ENCODE peak calls at places on chromosomes 6 and 20, in eight cellular contexts. C is psoas muscle, T is foreskin fibroblast, G is MCF 10A, A is GM12865, Y is H9, O is Calu3, U is neural progenitor cell. D is an unnamed sample.

GRCh38 chr20:8855315-8855714 is 213.6 kb upstream of the PLCB4 start:
- DNase-seq in C (no peak), T (peak), G (peak), A (no peak), Y (no peak), O (no peak), U (no peak), D (no peak)

GRCh38 chr6:33929575-33930288 is 125.9 kb upstream of the MLN start:
- DNase-seq in C (no peak), T (no peak), G (no peak), A (no peak), Y (no peak), O (no peak), U (no peak), D (no peak)

GRCh38 chr20:2114990-2115681 is 13.5 kb downstream of the STK35 start:
- DNase-seq in C (no peak), T (peak), G (no peak), A (no peak), Y (no peak), O (no peak), U (no peak), D (no peak)

GRCh38 chr6:87333591-87334181 is 4.6 kb upstream of the GJB7 start:
- DNase-seq in C (no peak), T (peak), G (peak), A (no peak), Y (no peak), O (no peak), U (no peak), D (no peak)

GRCh38 chr20:1001981-1002681 is at the start of gene RSPO4:
- DNase-seq in C (no peak), T (no peak), G (no peak), A (no peak), Y (peak), O (peak), U (peak), D (no peak)

GRCh38 chr6:37020426-37021211 is 15.2 kb downstream of the FGD2 start:
- DNase-seq in C (no peak), T (no peak), G (peak), A (no peak), Y (peak), O (no peak), U (no peak), D (no peak)

GRCh38 chr6:88823998-88824397 is 139.4 kb downstream of the RNGTT start:
- DNase-seq in C (no peak), T (peak), G (peak), A (no peak), Y (no peak), O (no peak), U (no peak), D (no peak)

GRCh38 chr6:153170511-153170910 is 39.4 kb upstream of the RGS17 start:
- DNase-seq in C (no peak), T (peak), G (peak), A (no peak), Y (no peak), O (no peak), U (no peak), D (no peak)

GRCh38 chr6:53412316-53412715 is 63.6 kb upstream of the ELOVL5 start:
- DNase-seq in C (no peak), T (no peak), G (no peak), A (no peak), Y (no peak), O (no peak), U (no peak), D (no peak)

GRCh38 chr6:30411515-30412207 is 66.7 kb downstream of the RPP21 start:
- DNase-seq in C (peak), T (peak), G (peak), A (peak), Y (peak), O (peak), U (peak), D (peak)

GRCh38 chr6:134416501-134417154 is 98.7 kb upstream of the SGK1 start:
- DNase-seq in C (no peak), T (peak), G (no peak), A (no peak), Y (no peak), O (no peak), U (no peak), D (no peak)

GRCh38 chr6:2426561-2427340 is 181.3 kb upstream of the GMDS start:
- DNase-seq in C (no peak), T (peak), G (no peak), A (no peak), Y (no peak), O (no peak), U (no peak), D (no peak)

GRCh38 chr6:74946961-74947360 is 258.9 kb downstream of the COL12A1 start:
- DNase-seq in C (no peak), T (peak), G (peak), A (no peak), Y (no peak), O (no peak), U (no peak), D (no peak)

GRCh38 chr6:54335871-54336270 is 27.6 kb downstream of the TINAG start:
- DNase-seq in C (no peak), T (peak), G (peak), A (no peak), Y (no peak), O (no peak), U (no peak), D (peak)

GRCh38 chr6:136334853-136335252 is 45.2 kb upstream of the BCLAF1 start:
- DNase-seq in C (no peak), T (no peak), G (no peak), A (peak), Y (peak), O (no peak), U (peak), D (no peak)

GRCh38 chr6:134746125-134746524 is 203.8 kb downstream of the ALDH8A1 start:
- DNase-seq in C (no peak), T (no peak), G (no peak), A (no peak), Y (no peak), O (no peak), U (no peak), D (no peak)

GRCh38 chr20:63023836-63024571 is 17.2 kb upstream of the BHLHE23 start:
- DNase-seq in C (peak), T (no peak), G (no peak), A (no peak), Y (peak), O (no peak), U (no peak), D (no peak)

GRCh38 chr6:138155443-138155842 is 6.3 kb upstream of the ARFGEF3 start:
- DNase-seq in C (no peak), T (no peak), G (no peak), A (no peak), Y (no peak), O (no peak), U (no peak), D (no peak)

GRCh38 chr6:66849843-66850242 is 1142.8 kb upstream of the EYS start:
- DNase-seq in C (no peak), T (peak), G (no peak), A (no peak), Y (no peak), O (no peak), U (no peak), D (no peak)

GRCh38 chr6:158960046-158960445 is 40.0 kb downstream of the RSPH3 start:
- DNase-seq in C (no peak), T (no peak), G (no peak), A (no peak), Y (no peak), O (no peak), U (no peak), D (no peak)

GRCh38 chr6:158959552-158959951 is 40.5 kb downstream of the RSPH3 start:
- DNase-seq in C (no peak), T (no peak), G (no peak), A (no peak), Y (no peak), O (no peak), U (no peak), D (no peak)

GRCh38 chr6:158955265-158955664 is 44.7 kb downstream of the RSPH3 start:
- DNase-seq in C (no peak), T (no peak), G (no peak), A (no peak), Y (no peak), O (no peak), U (no peak), D (no peak)

GRCh38 chr6:158962371-158962770 is 37.6 kb downstream of the RSPH3 start:
- DNase-seq in C (no peak), T (peak), G (no peak), A (no peak), Y (no peak), O (no peak), U (no peak), D (no peak)

DNA sequence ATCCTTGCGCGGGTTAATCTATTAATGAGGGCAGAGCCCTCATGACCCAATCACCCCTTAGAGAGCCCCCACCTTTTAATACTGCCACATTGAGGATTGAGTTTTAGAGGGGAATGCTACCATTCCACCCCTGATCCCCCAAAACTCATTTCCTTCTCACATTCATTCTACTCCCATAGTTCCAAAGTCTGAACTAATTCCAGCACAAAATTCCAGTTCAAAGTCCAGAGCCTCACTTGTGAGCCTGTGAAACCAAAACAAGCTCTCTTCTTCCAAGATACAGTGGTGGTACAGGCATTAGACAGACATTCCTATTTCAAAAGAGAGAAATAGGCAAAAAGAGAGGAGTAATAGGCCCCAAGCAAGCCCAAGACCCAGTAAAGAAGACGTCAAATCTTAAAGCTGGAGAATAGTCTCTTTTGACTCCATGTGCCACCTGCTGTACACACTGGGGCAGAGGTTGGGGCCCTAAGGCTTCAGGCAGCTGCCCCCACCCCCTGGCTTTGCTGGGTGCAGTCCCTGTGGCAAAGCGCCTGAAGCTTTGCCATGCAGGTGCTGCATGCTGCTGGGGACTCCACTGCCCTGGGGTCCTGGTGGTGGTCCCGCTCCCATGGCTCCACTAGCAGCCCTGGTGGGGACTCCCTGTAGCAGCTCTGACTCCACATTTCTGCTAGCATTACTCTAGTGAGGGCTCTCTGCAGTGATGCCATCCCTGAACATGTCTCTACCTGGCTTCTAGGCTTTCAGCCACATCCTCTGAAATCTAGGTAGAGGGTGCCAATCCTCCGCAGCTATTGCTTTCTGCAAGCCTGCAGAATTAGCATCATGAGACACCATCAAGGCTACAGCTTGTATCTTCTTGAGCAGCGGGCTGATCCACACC is 41.3 kb downstream of the RSPH3 start:
- DNase-seq in C (no peak), T (no peak), G (no peak), A (peak), Y (no peak), O (no peak), U (no peak), D (no peak)
- TF ChIP-seq CTCF in C (no peak), T (no peak), G (no peak), A (peak), Y (peak), O (no peak), U (no peak), D (no peak)

GRCh38 chr6:117269649-117270120 is 4.3 kb downstream of the VGLL2 start:
- DNase-seq in C (no peak), T (no peak), G (no peak), A (no peak), Y (no peak), O (no peak), U (no peak), D (no peak)

GRCh38 chr6:117266948-117267347 is 1.6 kb downstream of the VGLL2 start:
- DNase-seq in C (no peak), T (no peak), G (no peak), A (no peak), Y (no peak), O (no peak), U (no peak), D (no peak)

GRCh38 chr6:117266267-117266797 is 974 bp downstream of the VGLL2 start:
- DNase-seq in C (no peak), T (no peak), G (no peak), A (no peak), Y (no peak), O (no peak), U (peak), D (no peak)

GRCh38 chr6:117265425-117266266 is at the start of gene VGLL2:
- DNase-seq in C (peak), T (peak), G (peak), A (no peak), Y (peak), O (no peak), U (peak), D (no peak)

GRCh38 chr6:117267766-117268534 is 2.6 kb downstream of the VGLL2 start:
- DNase-seq in C (peak), T (no peak), G (no peak), A (no peak), Y (peak), O (no peak), U (peak), D (no peak)
- TF ChIP-seq CTCF in C (peak), T (no peak), G (no peak), A (peak), Y (peak), O (no peak), U (peak), D (no peak)

GRCh38 chr6:39154705-39155104 is 39.7 kb upstream of the SAYSD1 start:
- DNase-seq in C (no peak), T (no peak), G (no peak), A (no peak), Y (no peak), O (no peak), U (no peak), D (no peak)

GRCh38 chr6:39157511-39157910 is 42.5 kb upstream of the SAYSD1 start:
- DNase-seq in C (no peak), T (no peak), G (no peak), A (no peak), Y (no peak), O (no peak), U (no peak), D (no peak)

GRCh38 chr6:39156763-39157162 is 41.8 kb upstream of the SAYSD1 start:
- DNase-seq in C (no peak), T (no peak), G (no peak), A (no peak), Y (no peak), O (no peak), U (no peak), D (no peak)

GRCh38 chr6:39152247-39152646 is 37.3 kb upstream of the SAYSD1 start:
- DNase-seq in C (no peak), T (no peak), G (no peak), A (no peak), Y (no peak), O (no peak), U (no peak), D (no peak)

DNA sequence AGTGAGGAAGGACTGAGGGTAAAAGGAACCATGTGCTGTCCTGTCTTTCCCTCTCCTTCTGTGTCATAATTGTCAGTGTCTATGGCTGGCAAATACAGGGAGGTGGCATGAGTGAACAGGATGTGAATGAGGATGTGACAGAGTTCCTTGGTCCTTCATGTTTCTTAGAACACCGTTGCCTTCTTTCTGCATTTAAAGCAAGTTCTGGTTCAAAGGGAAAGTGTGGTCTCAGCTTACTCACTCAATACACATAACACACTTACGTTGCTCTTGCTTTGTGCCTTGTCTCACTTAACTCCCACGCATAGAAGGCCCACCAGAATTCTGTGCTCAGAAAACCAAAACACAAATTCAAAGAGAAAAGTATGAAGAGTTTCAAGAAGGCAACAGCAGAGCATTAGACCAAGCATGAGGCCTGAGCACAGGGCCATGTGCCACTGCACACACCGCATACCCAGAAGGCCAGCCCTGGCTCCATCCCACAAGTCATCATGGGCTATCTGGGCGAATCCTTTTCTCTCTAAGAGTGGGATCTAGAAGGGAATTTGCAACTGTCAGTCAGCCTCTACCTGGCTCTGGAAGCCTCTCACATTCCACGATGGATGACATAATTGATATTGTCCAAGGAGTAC is 38.9 kb upstream of the SAYSD1 start:
- DNase-seq in C (no peak), T (no peak), G (no peak), A (no peak), Y (no peak), O (no peak), U (no peak), D (no peak)
- TF ChIP-seq CTCF in C (no peak), T (no peak), G (no peak), A (no peak), Y (no peak), O (no peak), U (no peak), D (no peak)

GRCh38 chr6:110517034-110517433 is 40.6 kb upstream of the SLC22A16 start:
- DNase-seq in C (no peak), T (no peak), G (no peak), A (no peak), Y (no peak), O (no peak), U (no peak), D (no peak)

GRCh38 chr6:110520992-110521543 is 44.7 kb upstream of the SLC22A16 start:
- DNase-seq in C (no peak), T (no peak), G (no peak), A (no peak), Y (no peak), O (no peak), U (no peak), D (no peak)

GRCh38 chr6:110520188-110520956 is 44.0 kb upstream of the SLC22A16 start:
- DNase-seq in C (no peak), T (no peak), G (no peak), A (no peak), Y (no peak), O (no peak), U (peak), D (no peak)

GRCh38 chr6:110517601-110518280 is 41.3 kb upstream of the SLC22A16 start:
- DNase-seq in C (no peak), T (no peak), G (peak), A (no peak), Y (no peak), O (no peak), U (no peak), D (no peak)

GRCh38 chr6:110518281-110518623 is 41.8 kb upstream of the SLC22A16 start:
- DNase-seq in C (no peak), T (no peak), G (peak), A (no peak), Y (no peak), O (no peak), U (peak), D (no peak)
- TF ChIP-seq CTCF in C (no peak), T (peak), G (peak), A (peak), Y (peak), O (peak), U (peak), D (peak)

DNA sequence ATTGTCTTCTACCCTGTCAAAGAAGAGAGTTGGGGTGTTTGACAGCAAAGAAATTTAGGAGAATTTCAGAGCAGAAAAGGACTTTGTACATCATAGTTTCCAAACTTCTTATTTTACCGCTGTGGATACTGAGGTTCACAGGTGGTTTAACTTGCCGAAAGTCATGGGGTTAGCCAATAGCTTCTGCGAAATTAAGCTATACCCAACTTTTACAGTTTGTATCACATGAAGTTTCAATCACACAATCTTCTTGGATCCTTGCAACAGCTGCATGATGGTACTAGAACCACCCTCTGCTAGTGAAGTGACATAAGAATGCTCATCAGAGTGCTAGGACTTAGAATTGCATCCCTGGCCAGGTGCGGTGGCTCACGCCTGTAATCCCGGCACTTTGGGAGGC is 345.5 kb downstream of the CD83 start:
- DNase-seq in C (no peak), T (no peak), G (no peak), A (no peak), Y (no peak), O (no peak), U (no peak), D (no peak)
- TF ChIP-seq CTCF in C (no peak), T (no peak), G (no peak), A (no peak), Y (no peak), O (no peak), U (no peak), D (no peak)

D was measured in AG09319.